ENCODE peak calls at places on chromosomes 3 and 15, in five cellular contexts. K is Calu3; V is activated T-cell treated with anti-CD3 and anti-CD28 coated beads, Interleukin-2, amount 50 U/mL, for 1 hour; S is kidney tubule cell; Z is kidney glomerular epithelial cell. W is an unnamed sample.

GRCh38 chr3:169241928-169242751 is 421.4 kb downstream of the MECOM start:
- DNase-seq in K (peak; percentile 52), Z (peak; percentile 47), V (no peak), S (peak; percentile 52), W (peak; percentile 68)

GRCh38 chr15:101613130-101614000 is 38.8 kb downstream of the TM2D3 start:
- DNase-seq in Z (no peak), K (peak; percentile 56), S (peak; percentile 77), V (no peak), W (peak; percentile 85)

GRCh38 chr15:33160054-33160453 is 34.5 kb downstream of the FMN1 start:
- DNase-seq in K (no peak), Z (no peak), V (no peak), S (peak; percentile 5), W (peak; percentile 35)

GRCh38 chr3:152458725-152459515 is 190.2 kb downstream of the MBNL1 start:
- DNase-seq in S (no peak), V (no peak), K (no peak), Z (no peak), W (no peak)

GRCh38 chr3:115169808-115170207 is 22.7 kb upstream of the ZBTB20 start:
- DNase-seq in Z (peak; percentile 2), V (no peak), K (no peak), S (no peak), W (peak; percentile 26)

GRCh38 chr3:15462451-15462850 is 35.1 kb downstream of the EAF1 start:
- DNase-seq in V (no peak), S (no peak), K (no peak), Z (no peak), W (no peak)

GRCh38 chr3:174937488-174937887 is 78.4 kb downstream of the NAALADL2 start:
- DNase-seq in S (peak; percentile 45), V (no peak), K (no peak), Z (peak; percentile 15), W (peak; percentile 1)

GRCh38 chr3:48422272-48422671 is 7.6 kb downstream of the PLXNB1 start:
- DNase-seq in V (no peak), S (no peak), K (no peak), Z (no peak), W (no peak)

GRCh38 chr15:68315495-68316007 is 38.0 kb downstream of the FEM1B start:
- DNase-seq in K (no peak), Z (no peak), S (no peak), V (peak; percentile 11), W (no peak)

GRCh38 chr15:99251436-99251821 is at the start of gene LRRC28:
- DNase-seq in K (no peak), Z (peak; percentile 62), V (no peak), S (no peak), W (no peak)

GRCh38 chr3:55511895-55512585 is 24.9 kb upstream of the WNT5A start:
- DNase-seq in K (no peak), V (no peak), S (no peak), Z (peak; percentile 7), W (peak; percentile 85)

GRCh38 chr3:63625161-63625560 is 27.3 kb upstream of the SNTN start:
- DNase-seq in S (peak; percentile 71), V (no peak), Z (peak; percentile 24), K (peak; percentile 62), W (peak; percentile 33)

GRCh38 chr3:55894605-55895004 is 407.5 kb upstream of the WNT5A start:
- DNase-seq in K (no peak), Z (no peak), S (no peak), V (no peak), W (no peak)

GRCh38 chr15:53861792-53862191 is 102.3 kb upstream of the WDR72 start:
- DNase-seq in K (no peak), Z (no peak), S (no peak), V (no peak), W (no peak)